ENCODE peak calls at places on chromosomes 16 and 17, in eight cellular contexts. Y is T-helper 1 cell; U is skeletal muscle cell; T is NCI-H510A; X is left ventricle myocardium superior; L is activated naive CD4-positive, alpha-beta T cell; W is SK-MEL-5; P is iPS-NIHi11. V is an unnamed sample.

GRCh38 chr16:35364263-35364662 is 1904.9 kb downstream of the TP53TG3F start:
- DNase-seq in L (no peak), W (no peak), Y (no peak), X (no peak), U (no peak), T (no peak), P (no peak), V (no peak)

GRCh38 chr17:47692137-47692894 is 1.6 kb upstream of the TBKBP1 start:
- DNase-seq in X (no peak), U (no peak), Y (no peak), T (no peak), W (no peak), P (no peak), L (no peak), V (no peak)

GRCh38 chr17:3260600-3260999 is 37.6 kb downstream of the OR3A1 start:
- DNase-seq in P (no peak), U (no peak), Y (no peak), X (no peak), T (no peak), L (no peak), W (no peak), V (no peak)

GRCh38 chr16:85898521-85899442 is at the start of gene IRF8:
- DNase-seq in T (no peak), Y (peak; percentile 58), U (no peak), W (no peak), L (peak; percentile 67), P (peak; percentile 83), X (peak; percentile 86), V (peak; percentile 68)

GRCh38 chr17:74842599-74843351 is 16.9 kb downstream of the GRIN2C start:
- DNase-seq in P (peak; percentile 97), U (peak; percentile 13), X (peak; percentile 90), L (no peak), W (peak; percentile 82), Y (no peak), T (peak; percentile 69), V (peak; percentile 80)

GRCh38 chr16:53672461-53672860 is 31.2 kb downstream of the RPGRIP1L start:
- DNase-seq in Y (no peak), L (no peak), T (no peak), U (no peak), P (no peak), X (no peak), W (no peak), V (no peak)

GRCh38 chr17:9468532-9468931 is 107.1 kb downstream of the STX8 start:
- DNase-seq in Y (no peak), X (no peak), U (no peak), T (no peak), W (no peak), L (no peak), P (no peak), V (no peak)

GRCh38 chr17:76772842-76773521 is 35.1 kb downstream of the MFSD11 start:
- DNase-seq in Y (peak; percentile 48), W (no peak), P (peak; percentile 19), L (no peak), U (peak; percentile 52), T (no peak), X (no peak), V (peak; percentile 85)

GRCh38 chr17:64537488-64537887 is 30.7 kb downstream of the CEP95 start:
- DNase-seq in Y (no peak), W (no peak), P (no peak), X (no peak), L (no peak), T (no peak), U (no peak), V (peak; percentile 22)

GRCh38 chr16:54402270-54402669 is 115.7 kb upstream of the IRX3 start:
- DNase-seq in X (peak; percentile 82), T (no peak), U (no peak), W (no peak), Y (no peak), P (no peak), L (no peak), V (no peak)

GRCh38 chr16:69406780-69407331 is 17.6 kb upstream of the CYB5B start:
- DNase-seq in L (no peak), W (peak; percentile 33), Y (no peak), P (no peak), T (no peak), U (no peak), X (no peak), V (no peak)

GRCh38 chr17:81865733-81866439 is 5.3 kb downstream of the ARHGDIA start:
- DNase-seq in X (peak; percentile 55), T (no peak), U (no peak), Y (no peak), L (no peak), P (no peak), W (peak; percentile 33), V (no peak)

V was measured in dermis blood vessel endothelial cell.